ENCODE peak calls at places on chromosomes 11 and 22, in four cellular contexts. Z is GM23338, W is HepG2, B is upper lobe of left lung. M is an unnamed sample.

GRCh38 chr11:16968196-16968595 is 46.0 kb downstream of the PLEKHA7 start:
- ATAC-seq in Z (no peak), W (peak), B (no peak), M (no peak)

GRCh38 chr11:34600339-34601084 is 20.4 kb upstream of the EHF start:
- ATAC-seq in Z (no peak), W (peak), B (peak), M (no peak)

GRCh38 chr11:5036671-5037070 is 9.7 kb upstream of the OR52J3 start:
- ATAC-seq in Z (no peak), W (no peak), B (no peak), M (no peak)

GRCh38 chr11:94694309-94695060 is 73.7 kb upstream of the AMOTL1 start:
- ATAC-seq in Z (peak), W (no peak), B (no peak), M (no peak)

GRCh38 chr11:111733655-111734088 is 32.5 kb downstream of the PPP2R1B start:
- ATAC-seq in Z (peak), W (peak), B (no peak), M (no peak)

GRCh38 chr22:45608763-45609180 is 62.9 kb upstream of the ATXN10 start:
- ATAC-seq in Z (no peak), W (no peak), B (no peak), M (no peak)

GRCh38 chr11:101061606-101062005 is 68.0 kb downstream of the PGR start:
- ATAC-seq in Z (no peak), W (no peak), B (no peak), M (no peak)

GRCh38 chr11:128548655-128549255 is 38.6 kb downstream of the ETS1 start:
- ATAC-seq in Z (peak), W (peak), B (peak), M (peak)

GRCh38 chr22:28245579-28246224 is 326.6 kb upstream of the PITPNB start:
- ATAC-seq in Z (no peak), W (peak), B (no peak), M (no peak)

GRCh38 chr22:47902646-47903180 is 1140.3 kb downstream of the TBC1D22A start:
- ATAC-seq in Z (no peak), W (no peak), B (peak), M (no peak)

GRCh38 chr11:115707180-115707905 is 203.1 kb upstream of the CADM1 start:
- ATAC-seq in Z (no peak), W (no peak), B (peak), M (no peak)

GRCh38 chr11:120400564-120401364 is 64.6 kb downstream of the ARHGEF12 start:
- ATAC-seq in Z (no peak), W (peak), B (peak), M (peak)

GRCh38 chr11:35247428-35247827 is 108.5 kb downstream of the CD44 start:
- ATAC-seq in Z (no peak), W (peak), B (peak), M (no peak)

DNA sequence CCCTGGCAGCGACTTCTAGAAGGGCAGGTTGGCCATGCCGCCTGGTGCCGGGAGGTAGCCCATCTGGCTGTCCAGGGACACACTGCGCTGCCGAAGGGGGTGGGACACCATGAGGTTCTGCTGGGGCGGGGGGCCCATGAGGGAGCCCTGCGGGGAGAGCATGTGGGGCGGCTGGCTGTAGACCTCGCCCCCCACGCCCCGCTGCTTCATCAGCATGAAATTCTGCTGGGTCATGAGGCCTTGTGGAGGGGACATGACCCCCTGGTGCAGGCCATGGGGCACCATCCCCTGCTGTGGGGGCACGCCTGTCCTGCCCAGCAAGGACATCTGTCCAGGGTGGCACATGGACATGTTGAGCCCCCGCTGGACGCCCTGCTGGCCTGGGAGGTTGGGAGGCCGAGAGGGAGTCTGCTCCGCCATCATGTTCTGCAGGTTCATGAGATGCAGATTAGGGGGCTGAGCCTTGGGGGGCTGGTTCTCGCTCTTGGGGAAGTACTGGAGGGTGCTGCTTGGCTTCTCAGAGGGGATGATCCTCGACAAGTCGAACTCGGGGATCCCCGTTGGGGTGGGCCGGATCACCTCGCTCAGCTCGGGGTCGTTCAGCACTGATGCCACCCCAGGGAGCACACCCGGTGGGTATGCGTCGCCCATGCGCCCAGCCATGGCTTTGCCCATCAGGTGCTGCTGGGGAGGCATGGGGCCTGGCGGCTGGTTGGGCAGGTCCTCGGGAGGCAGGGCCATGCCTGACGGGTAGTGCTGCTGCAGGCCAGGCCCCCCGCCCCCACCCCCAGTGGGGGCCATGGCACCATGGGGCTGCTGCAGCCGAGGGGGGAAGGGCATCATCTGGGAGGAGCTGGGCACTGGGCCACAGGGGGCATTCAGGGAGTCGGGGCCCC is 15.0 kb downstream of the CXCR5 start:
- ATAC-seq in Z (no peak), W (no peak), B (no peak), M (no peak)
- TF ChIP-seq POLR2AphosphoS5 in Z (no peak), W (no peak), B (no peak), M (no peak)

GRCh38 chr11:102603091-102603490 is 22.0 kb downstream of the MMP20 start:
- ATAC-seq in Z (no peak), W (peak), B (no peak), M (peak)
- TF ChIP-seq POLR2AphosphoS5 in Z (no peak), W (no peak), B (no peak), M (no peak)

GRCh38 chr22:19974233-19974861 is 32.7 kb upstream of the TXNRD2 start:
- ATAC-seq in Z (peak), W (peak), B (no peak), M (peak)

GRCh38 chr22:19973551-19974183 is 32.0 kb upstream of the TXNRD2 start:
- ATAC-seq in Z (no peak), W (no peak), B (no peak), M (no peak)

GRCh38 chr22:19976671-19977070 is 35.1 kb upstream of the TXNRD2 start:
- ATAC-seq in Z (no peak), W (no peak), B (no peak), M (no peak)

GRCh38 chr22:19975707-19976035 is 34.1 kb upstream of the TXNRD2 start:
- ATAC-seq in Z (no peak), W (no peak), B (no peak), M (no peak)

DNA sequence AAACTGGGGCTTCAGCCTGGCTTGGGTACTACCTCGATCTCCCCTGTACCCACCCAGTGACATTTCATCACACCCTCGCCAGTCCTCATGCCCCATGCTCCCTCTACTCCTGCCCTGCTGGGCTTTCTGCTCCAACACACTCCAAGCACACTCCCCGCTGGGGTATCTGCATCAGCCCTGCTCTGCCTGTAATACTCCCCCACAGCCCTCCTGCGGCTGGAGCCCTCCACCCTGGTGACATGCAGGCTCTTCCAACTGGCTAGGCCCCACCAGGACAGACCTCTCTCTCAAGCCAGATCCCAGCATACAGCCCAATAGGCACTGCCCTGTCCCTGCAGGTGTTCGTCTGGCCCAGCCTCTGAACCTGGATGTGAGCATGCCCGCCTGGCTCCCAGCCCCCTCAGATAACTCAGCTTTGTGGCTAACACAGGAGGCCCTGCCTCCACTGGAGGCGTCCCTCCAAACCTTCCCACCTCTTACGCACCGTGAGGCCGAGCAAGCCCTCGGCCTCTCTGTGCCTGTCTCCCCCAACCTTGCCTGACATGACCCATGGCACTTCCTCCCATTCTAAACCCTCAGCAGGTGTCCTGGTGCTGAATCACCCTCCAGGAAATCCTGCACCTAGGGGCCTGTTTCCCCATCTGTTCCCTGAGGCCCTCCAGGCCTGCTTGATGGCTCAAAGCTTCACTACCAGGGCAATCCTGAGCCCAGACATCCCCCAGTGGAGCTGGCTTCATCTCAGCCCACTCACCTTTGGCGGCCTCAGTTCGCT is 33.5 kb upstream of the TXNRD2 start:
- ATAC-seq in Z (peak), W (no peak), B (no peak), M (no peak)
- TF ChIP-seq POLR2AphosphoS5 in Z (no peak), W (no peak), B (no peak), M (no peak)

GRCh38 chr22:24427500-24428164 is at the start of gene ADORA2A:
- ATAC-seq in Z (no peak), W (no peak), B (peak), M (no peak)
- TF ChIP-seq POLR2AphosphoS5 in Z (no peak), W (no peak), B (no peak), M (no peak)

DNA sequence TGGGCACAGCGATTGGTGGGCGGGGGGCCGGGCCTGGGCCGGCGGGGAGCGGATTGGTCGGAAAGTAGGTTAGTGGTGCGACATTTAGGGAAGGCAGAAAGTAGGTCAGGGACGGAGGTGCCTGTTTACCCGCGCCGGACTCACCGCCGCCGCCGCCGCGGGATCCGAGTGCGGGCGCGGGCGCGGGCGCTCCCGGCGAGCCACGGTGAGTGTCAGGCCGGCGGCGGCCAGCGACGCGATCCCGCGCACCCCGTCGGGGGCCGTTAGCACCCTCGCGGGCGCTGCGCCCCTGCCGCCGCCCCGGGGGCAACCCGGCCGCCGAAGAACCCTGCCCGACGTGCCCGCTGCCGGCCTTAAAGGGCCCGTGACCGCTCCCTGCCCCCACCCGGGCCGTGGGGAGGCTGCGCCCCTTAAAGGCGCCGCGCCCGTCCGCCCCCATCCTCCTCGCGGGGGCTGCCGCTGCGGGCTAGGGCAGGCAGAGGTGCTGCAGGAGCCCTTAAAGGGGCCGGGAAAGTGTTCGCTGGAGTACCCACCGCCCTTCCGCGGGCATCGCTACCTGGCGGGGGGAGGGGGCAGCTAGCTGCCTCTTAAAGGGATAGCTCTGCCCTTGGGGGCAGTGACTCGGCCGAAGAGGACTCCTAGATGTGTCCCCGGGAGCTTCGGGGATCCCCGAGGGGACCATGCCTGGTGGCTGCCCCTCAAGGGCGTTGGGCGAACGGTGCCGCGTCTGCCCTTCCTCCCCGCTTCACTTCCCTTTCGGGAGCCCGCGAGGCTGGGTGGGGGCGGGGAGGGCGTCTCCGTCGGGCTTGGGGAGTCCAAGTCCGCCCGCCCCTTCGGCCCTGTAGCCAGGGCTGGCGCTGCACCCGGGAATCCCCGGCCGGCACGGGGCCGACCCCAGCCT is at the start of gene BMAL1:
- ATAC-seq in Z (peak), W (peak), B (peak), M (peak)
- TF ChIP-seq POLR2AphosphoS5 in Z (no peak), W (no peak), B (no peak), M (peak)

GRCh38 chr22:31281733-31282132 is 10.6 kb downstream of the PIK3IP1 start:
- ATAC-seq in Z (no peak), W (no peak), B (no peak), M (no peak)
- TF ChIP-seq POLR2AphosphoS5 in Z (no peak), W (no peak), B (no peak), M (no peak)

DNA sequence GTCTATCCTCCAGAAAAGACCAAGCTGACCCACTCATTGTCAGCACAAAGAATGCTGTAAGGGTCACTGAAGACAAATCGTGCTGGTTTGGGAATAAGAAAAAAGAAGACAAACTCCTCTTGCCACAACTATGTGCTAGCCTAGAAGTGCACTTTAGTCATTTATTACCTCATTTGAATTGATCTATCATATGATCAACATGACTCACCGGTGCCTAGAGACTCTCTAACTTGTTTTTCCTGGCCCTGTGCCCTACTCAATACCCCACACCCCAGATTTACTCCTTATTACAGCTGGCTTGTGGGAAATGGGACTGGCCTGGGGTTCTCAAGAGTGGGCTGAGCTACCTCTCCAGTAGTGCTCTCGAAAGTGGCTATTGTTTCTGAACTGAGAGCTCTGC is 35.9 kb upstream of the HORMAD2 start:
- ATAC-seq in Z (no peak), W (no peak), B (no peak), M (peak)
- TF ChIP-seq POLR2AphosphoS5 in Z (no peak), W (no peak), B (no peak), M (no peak)

DNA sequence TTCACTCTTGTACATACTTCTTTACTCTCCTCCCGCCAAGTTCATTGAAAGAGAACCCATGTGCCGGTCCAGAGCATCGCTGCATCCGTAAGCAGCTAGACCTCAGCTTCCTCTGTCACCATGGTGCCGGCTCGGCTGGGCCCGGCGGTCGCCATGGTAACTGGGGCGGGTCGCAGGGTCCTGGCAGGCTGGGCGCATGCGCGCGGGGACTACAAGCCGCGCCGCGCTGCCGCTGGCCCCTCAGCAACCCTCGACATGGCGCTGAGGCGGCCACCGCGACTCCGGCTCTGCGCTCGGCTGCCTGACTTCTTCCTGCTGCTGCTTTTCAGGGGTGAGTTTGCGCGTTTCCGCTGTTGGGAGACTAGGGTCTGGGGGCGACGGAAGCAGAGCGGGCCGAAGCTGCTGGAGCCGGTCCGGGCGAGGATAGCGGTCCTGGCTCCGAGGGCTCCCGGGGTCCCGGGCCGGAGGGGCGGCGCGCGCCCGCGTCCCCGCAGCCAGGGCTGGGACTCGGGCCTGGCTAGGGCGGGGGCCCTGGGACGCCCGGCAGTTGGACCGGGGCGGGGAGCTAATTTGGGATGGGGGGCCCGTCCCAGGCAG is at the start of gene JAM3:
- ATAC-seq in Z (peak), W (peak), B (peak), M (peak)
- TF ChIP-seq POLR2AphosphoS5 in Z (peak), W (no peak), B (peak), M (peak)

GRCh38 chr11:122100222-122101080 is 15.6 kb downstream of the BLID start:
- ATAC-seq in Z (peak), W (no peak), B (no peak), M (peak)
- TF ChIP-seq POLR2AphosphoS5 in Z (no peak), W (no peak), B (no peak), M (peak)